ENCODE peak calls at places on chromosomes 5 and 9, in ten cellular contexts. One of them, this sample, is unnamed.

GRCh38 chr5:17978954-17979353 is 344.7 kb downstream of the TAF11L14 start:
- DNase-seq in A549: no peak
- DNase-seq in HepG2: no peak
- DNase-seq in heart left ventricle: no peak
- DNase-seq in HCT116: no peak
- DNase-seq in prostate gland: no peak
- DNase-seq in esophagus muscularis mucosa: no peak
- DNase-seq in esophagus squamous epithelium: no peak
- DNase-seq in ovary: no peak
- DNase-seq in Peyer's patch: no peak
- DNase-seq in this sample: no peak

GRCh38 chr5:150642567-150642927 is 2.1 kb downstream of the SYNPO start:
- DNase-seq in A549: peak
- DNase-seq in HepG2: peak
- DNase-seq in heart left ventricle: peak
- DNase-seq in HCT116: peak
- DNase-seq in prostate gland: peak
- DNase-seq in esophagus muscularis mucosa: no peak
- DNase-seq in esophagus squamous epithelium: no peak
- DNase-seq in ovary: peak
- DNase-seq in Peyer's patch: no peak
- DNase-seq in this sample: peak

GRCh38 chr9:136978073-136978864 is 965 bp downstream of the PTGDS start:
- DNase-seq in A549: peak
- DNase-seq in HepG2: no peak
- DNase-seq in heart left ventricle: peak
- DNase-seq in HCT116: no peak
- DNase-seq in prostate gland: peak
- DNase-seq in esophagus muscularis mucosa: no peak
- DNase-seq in esophagus squamous epithelium: no peak
- DNase-seq in ovary: peak
- DNase-seq in Peyer's patch: peak
- DNase-seq in this sample: peak

GRCh38 chr9:135343733-135344522 is 135.7 kb upstream of the PPP1R26 start:
- DNase-seq in A549: peak
- DNase-seq in HepG2: peak
- DNase-seq in heart left ventricle: peak
- DNase-seq in HCT116: peak
- DNase-seq in prostate gland: peak
- DNase-seq in esophagus muscularis mucosa: no peak
- DNase-seq in esophagus squamous epithelium: no peak
- DNase-seq in ovary: peak
- DNase-seq in Peyer's patch: peak
- DNase-seq in this sample: no peak

GRCh38 chr9:80699551-80699998 is 989.8 kb downstream of the TLE1 start:
- DNase-seq in A549: no peak
- DNase-seq in HepG2: no peak
- DNase-seq in heart left ventricle: no peak
- DNase-seq in HCT116: no peak
- DNase-seq in prostate gland: no peak
- DNase-seq in esophagus muscularis mucosa: no peak
- DNase-seq in esophagus squamous epithelium: no peak
- DNase-seq in ovary: no peak
- DNase-seq in Peyer's patch: no peak
- DNase-seq in this sample: no peak

GRCh38 chr9:116460026-116460425 is 227.1 kb upstream of the TRIM32 start:
- DNase-seq in A549: no peak
- DNase-seq in HepG2: no peak
- DNase-seq in heart left ventricle: no peak
- DNase-seq in HCT116: no peak
- DNase-seq in prostate gland: no peak
- DNase-seq in esophagus muscularis mucosa: no peak
- DNase-seq in esophagus squamous epithelium: no peak
- DNase-seq in ovary: no peak
- DNase-seq in Peyer's patch: no peak
- DNase-seq in this sample: no peak

GRCh38 chr5:131114754-131115153 is 50.3 kb downstream of the HINT1 start:
- DNase-seq in A549: no peak
- DNase-seq in HepG2: no peak
- DNase-seq in heart left ventricle: no peak
- DNase-seq in HCT116: no peak
- DNase-seq in prostate gland: no peak
- DNase-seq in esophagus muscularis mucosa: no peak
- DNase-seq in esophagus squamous epithelium: no peak
- DNase-seq in ovary: no peak
- DNase-seq in Peyer's patch: no peak
- DNase-seq in this sample: no peak

GRCh38 chr5:16522096-16522495 is 56.5 kb upstream of the ZNF622 start:
- DNase-seq in A549: no peak
- DNase-seq in HepG2: no peak
- DNase-seq in heart left ventricle: no peak
- DNase-seq in HCT116: no peak
- DNase-seq in prostate gland: no peak
- DNase-seq in esophagus muscularis mucosa: no peak
- DNase-seq in esophagus squamous epithelium: no peak
- DNase-seq in ovary: no peak
- DNase-seq in Peyer's patch: no peak
- DNase-seq in this sample: no peak

GRCh38 chr5:87390075-87390474 is 22.7 kb downstream of the CCNH start:
- DNase-seq in A549: no peak
- DNase-seq in HepG2: no peak
- DNase-seq in heart left ventricle: no peak
- DNase-seq in HCT116: no peak
- DNase-seq in prostate gland: no peak
- DNase-seq in esophagus muscularis mucosa: no peak
- DNase-seq in esophagus squamous epithelium: no peak
- DNase-seq in ovary: no peak
- DNase-seq in Peyer's patch: no peak
- DNase-seq in this sample: no peak

GRCh38 chr5:87393331-87393730 is 19.4 kb downstream of the CCNH start:
- DNase-seq in A549: no peak
- DNase-seq in HepG2: no peak
- DNase-seq in heart left ventricle: no peak
- DNase-seq in HCT116: no peak
- DNase-seq in prostate gland: no peak
- DNase-seq in esophagus muscularis mucosa: no peak
- DNase-seq in esophagus squamous epithelium: no peak
- DNase-seq in ovary: no peak
- DNase-seq in Peyer's patch: no peak
- DNase-seq in this sample: no peak

GRCh38 chr5:87390576-87391199 is 22.0 kb downstream of the CCNH start:
- DNase-seq in A549: no peak
- DNase-seq in HepG2: no peak
- DNase-seq in heart left ventricle: no peak
- DNase-seq in HCT116: no peak
- DNase-seq in prostate gland: no peak
- DNase-seq in esophagus muscularis mucosa: no peak
- DNase-seq in esophagus squamous epithelium: no peak
- DNase-seq in ovary: no peak
- DNase-seq in Peyer's patch: no peak
- DNase-seq in this sample: no peak

GRCh38 chr5:87392170-87392569 is 20.6 kb downstream of the CCNH start:
- DNase-seq in A549: no peak
- DNase-seq in HepG2: no peak
- DNase-seq in heart left ventricle: no peak
- DNase-seq in HCT116: no peak
- DNase-seq in prostate gland: no peak
- DNase-seq in esophagus muscularis mucosa: no peak
- DNase-seq in esophagus squamous epithelium: no peak
- DNase-seq in ovary: no peak
- DNase-seq in Peyer's patch: no peak
- DNase-seq in this sample: no peak

GRCh38 chr5:87394407-87394806 is 18.3 kb downstream of the CCNH start:
- DNase-seq in A549: no peak
- DNase-seq in HepG2: no peak
- DNase-seq in heart left ventricle: no peak
- DNase-seq in HCT116: no peak
- DNase-seq in prostate gland: no peak
- DNase-seq in esophagus muscularis mucosa: no peak
- DNase-seq in esophagus squamous epithelium: no peak
- DNase-seq in ovary: no peak
- DNase-seq in Peyer's patch: no peak
- DNase-seq in this sample: no peak
- TF ChIP-seq POLR2A in A549: no peak
- TF ChIP-seq POLR2A in HepG2: no peak
- TF ChIP-seq POLR2A in heart left ventricle: no peak
- TF ChIP-seq POLR2A in HCT116: no peak
- TF ChIP-seq POLR2A in prostate gland: no peak
- TF ChIP-seq POLR2A in esophagus muscularis mucosa: no peak
- TF ChIP-seq POLR2A in esophagus squamous epithelium: no peak
- TF ChIP-seq POLR2A in ovary: no peak
- TF ChIP-seq POLR2A in Peyer's patch: no peak
- TF ChIP-seq POLR2A in this sample: no peak

GRCh38 chr5:80569086-80569960 is 757 bp downstream of the ANKRD34B start:
- DNase-seq in A549: no peak
- DNase-seq in HepG2: no peak
- DNase-seq in heart left ventricle: no peak
- DNase-seq in HCT116: no peak
- DNase-seq in prostate gland: no peak
- DNase-seq in esophagus muscularis mucosa: no peak
- DNase-seq in esophagus squamous epithelium: no peak
- DNase-seq in ovary: no peak
- DNase-seq in Peyer's patch: no peak
- DNase-seq in this sample: no peak
- TF ChIP-seq POLR2A in A549: no peak
- TF ChIP-seq POLR2A in HepG2: no peak
- TF ChIP-seq POLR2A in heart left ventricle: no peak
- TF ChIP-seq POLR2A in HCT116: no peak
- TF ChIP-seq POLR2A in prostate gland: no peak
- TF ChIP-seq POLR2A in esophagus muscularis mucosa: no peak
- TF ChIP-seq POLR2A in esophagus squamous epithelium: no peak
- TF ChIP-seq POLR2A in ovary: no peak
- TF ChIP-seq POLR2A in Peyer's patch: no peak
- TF ChIP-seq POLR2A in this sample: no peak

DNA sequence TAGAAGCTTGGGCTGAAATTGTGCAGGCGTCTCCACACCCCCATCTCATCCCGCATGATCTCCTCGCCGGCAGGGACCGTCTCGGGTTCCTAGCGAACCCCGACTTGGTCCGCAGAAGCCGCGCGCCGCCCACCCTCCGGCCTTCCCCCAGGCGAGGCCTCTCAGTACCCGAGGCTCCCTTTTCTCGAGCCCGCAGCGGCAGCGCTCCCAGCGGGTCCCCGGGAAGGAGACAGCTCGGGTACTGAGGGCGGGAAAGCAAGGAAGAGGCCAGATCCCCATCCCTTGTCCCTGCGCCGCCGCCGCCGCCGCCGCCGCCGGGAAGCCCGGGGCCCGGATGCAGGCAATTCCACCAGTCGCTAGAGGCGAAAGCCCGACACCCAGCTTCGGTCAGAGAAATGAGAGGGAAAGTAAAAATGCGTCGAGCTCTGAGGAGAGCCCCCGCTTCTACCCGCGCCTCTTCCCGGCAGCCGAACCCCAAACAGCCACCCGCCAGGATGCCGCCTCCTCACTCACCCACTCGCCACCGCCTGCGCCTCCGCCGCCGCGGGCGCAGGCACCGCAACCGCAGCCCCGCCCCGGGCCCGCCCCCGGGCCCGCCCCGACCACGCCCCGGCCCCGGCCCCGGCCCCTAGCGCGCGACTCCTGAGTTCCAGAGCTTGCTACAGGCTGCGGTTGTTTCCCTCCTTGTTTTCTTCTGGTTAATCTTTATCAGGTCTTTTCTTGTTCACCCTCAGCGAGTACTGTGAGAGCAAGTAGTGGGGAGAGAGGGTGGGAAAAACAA is at the start of gene C9orf72:
- DNase-seq in A549: peak
- DNase-seq in HepG2: peak
- DNase-seq in heart left ventricle: peak
- DNase-seq in HCT116: no peak
- DNase-seq in prostate gland: peak
- DNase-seq in esophagus muscularis mucosa: peak
- DNase-seq in esophagus squamous epithelium: no peak
- DNase-seq in ovary: peak
- DNase-seq in Peyer's patch: peak
- DNase-seq in this sample: no peak
- TF ChIP-seq POLR2A in A549: peak
- TF ChIP-seq POLR2A in HepG2: peak
- TF ChIP-seq POLR2A in heart left ventricle: peak
- TF ChIP-seq POLR2A in HCT116: peak
- TF ChIP-seq POLR2A in prostate gland: peak
- TF ChIP-seq POLR2A in esophagus muscularis mucosa: peak
- TF ChIP-seq POLR2A in esophagus squamous epithelium: peak
- TF ChIP-seq POLR2A in ovary: peak
- TF ChIP-seq POLR2A in Peyer's patch: peak
- TF ChIP-seq POLR2A in this sample: peak

DNA sequence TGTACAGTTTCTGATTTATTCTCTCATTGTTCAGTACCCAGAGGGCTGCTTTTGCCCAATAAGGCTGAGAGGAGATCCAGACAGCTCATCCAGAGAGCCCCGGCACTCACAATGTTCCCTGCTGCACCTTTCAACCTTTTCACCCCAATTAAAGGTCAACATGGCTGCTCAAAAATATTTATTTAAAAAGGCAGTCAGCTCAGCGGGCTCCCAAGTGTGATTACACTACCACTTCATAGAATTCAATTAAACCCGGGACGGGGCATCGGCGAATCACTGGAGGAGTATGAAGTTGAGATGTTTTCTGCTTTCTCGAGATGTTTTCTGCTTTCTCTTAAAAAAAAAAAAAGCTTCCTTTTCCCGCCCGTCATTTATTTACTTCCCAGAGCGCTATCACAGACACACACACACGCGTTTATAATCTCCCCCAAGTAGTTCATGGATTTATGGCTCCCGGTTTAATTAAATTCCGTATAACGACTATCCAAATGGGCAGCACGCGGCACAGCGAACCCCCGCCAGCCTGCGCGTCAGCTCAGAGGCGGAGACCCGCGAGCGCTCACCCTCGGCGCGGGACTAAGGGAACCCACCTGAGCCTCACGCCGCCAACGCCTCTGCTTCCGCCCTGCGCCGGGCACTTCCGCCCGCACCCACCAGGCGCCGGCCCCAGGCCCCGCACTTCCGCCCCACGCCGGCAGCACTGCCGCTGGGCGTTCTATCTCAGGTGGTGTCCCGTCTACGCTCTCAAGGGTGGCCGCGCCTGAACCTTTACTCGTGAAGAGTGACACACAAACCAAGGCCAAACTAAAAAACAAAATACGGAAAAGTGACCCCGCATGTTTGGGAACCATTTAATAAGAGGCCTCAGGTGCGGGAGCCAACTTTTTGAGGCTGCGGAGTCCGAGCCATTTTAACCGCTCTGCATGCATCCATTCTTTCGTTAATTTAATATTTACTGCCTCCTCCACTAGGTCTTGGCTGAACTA is at the start of gene C5orf63:
- DNase-seq in A549: peak
- DNase-seq in HepG2: peak
- DNase-seq in heart left ventricle: peak
- DNase-seq in HCT116: peak
- DNase-seq in prostate gland: peak
- DNase-seq in esophagus muscularis mucosa: peak
- DNase-seq in esophagus squamous epithelium: no peak
- DNase-seq in ovary: peak
- DNase-seq in Peyer's patch: peak
- DNase-seq in this sample: no peak
- TF ChIP-seq POLR2A in A549: peak
- TF ChIP-seq POLR2A in HepG2: peak
- TF ChIP-seq POLR2A in heart left ventricle: peak
- TF ChIP-seq POLR2A in HCT116: peak
- TF ChIP-seq POLR2A in prostate gland: no peak
- TF ChIP-seq POLR2A in esophagus muscularis mucosa: no peak
- TF ChIP-seq POLR2A in esophagus squamous epithelium: peak
- TF ChIP-seq POLR2A in ovary: no peak
- TF ChIP-seq POLR2A in Peyer's patch: peak
- TF ChIP-seq POLR2A in this sample: no peak